ENCODE peak calls at places on chromosomes 2 and 18, in eight cellular contexts. G, W, N, J, X, L, K and R are unnamed samples.

GRCh38 chr2:234491897-234492296 is 5.0 kb downstream of the ARL4C start:
- DNase-seq in G (peak), W (no peak), N (no peak), J (no peak), X (no peak), L (no peak), K (no peak), R (no peak)

GRCh38 chr18:56043691-56044090 is 455.7 kb upstream of the TCF4 start:
- DNase-seq in G (peak), W (no peak), N (no peak), J (no peak), X (peak), L (no peak), K (no peak), R (peak)

GRCh38 chr2:191538334-191538910 is 139.5 kb upstream of the NABP1 start:
- DNase-seq in G (no peak), W (no peak), N (no peak), J (no peak), X (no peak), L (no peak), K (no peak), R (no peak)

GRCh38 chr2:2107140-2107539 is 223.9 kb downstream of the MYT1L start:
- DNase-seq in G (no peak), W (no peak), N (no peak), J (no peak), X (no peak), L (no peak), K (no peak), R (no peak)

GRCh38 chr2:62801814-62802524 is 96.5 kb downstream of the EHBP1 start:
- DNase-seq in G (no peak), W (no peak), N (no peak), J (no peak), X (no peak), L (no peak), K (no peak), R (no peak)

GRCh38 chr2:16900405-16901025 is 234.9 kb upstream of the CYRIA start:
- DNase-seq in G (peak), W (peak), N (no peak), J (no peak), X (no peak), L (no peak), K (peak), R (no peak)

GRCh38 chr2:36567711-36568408 is 30.1 kb downstream of the FEZ2 start:
- DNase-seq in G (no peak), W (no peak), N (no peak), J (no peak), X (no peak), L (no peak), K (no peak), R (no peak)

GRCh38 chr2:15779381-15780041 is 160.8 kb upstream of the MYCN start:
- DNase-seq in G (no peak), W (no peak), N (no peak), J (no peak), X (no peak), L (no peak), K (no peak), R (peak)

GRCh38 chr2:127864877-127865276 is 6.9 kb upstream of the POLR2D start:
- DNase-seq in G (no peak), W (no peak), N (no peak), J (no peak), X (no peak), L (no peak), K (peak), R (no peak)

GRCh38 chr2:217521820-217522219 is 481.0 kb downstream of the TNS1 start:
- DNase-seq in G (no peak), W (no peak), N (no peak), J (no peak), X (no peak), L (no peak), K (no peak), R (no peak)

GRCh38 chr2:146123714-146124113 is 1603.8 kb upstream of the ZEB2 start:
- DNase-seq in G (no peak), W (no peak), N (no peak), J (no peak), X (no peak), L (no peak), K (peak), R (no peak)

GRCh38 chr18:35856178-35856577 is 116.3 kb upstream of the RMP24 start:
- DNase-seq in G (no peak), W (no peak), N (no peak), J (no peak), X (no peak), L (no peak), K (no peak), R (no peak)

GRCh38 chr18:44682871-44683221 is 2.2 kb downstream of the SETBP1 start:
- DNase-seq in G (peak), W (no peak), N (peak), J (no peak), X (no peak), L (no peak), K (peak), R (no peak)

GRCh38 chr18:45617284-45617683 is 2.0 kb downstream of the SLC14A2 start:
- DNase-seq in G (peak), W (no peak), N (peak), J (no peak), X (no peak), L (peak), K (peak), R (peak)

GRCh38 chr2:102033028-102033749 is 41.4 kb downstream of the IL1R2 start:
- DNase-seq in G (peak), W (peak), N (peak), J (peak), X (no peak), L (no peak), K (peak), R (peak)

GRCh38 chr2:109216332-109216731 is 87.3 kb downstream of the SH3RF3 start:
- DNase-seq in G (no peak), W (no peak), N (no peak), J (peak), X (no peak), L (no peak), K (no peak), R (no peak)

GRCh38 chr2:217070043-217070430 is 210.2 kb upstream of the TNP1 start:
- DNase-seq in G (no peak), W (no peak), N (no peak), J (no peak), X (no peak), L (no peak), K (no peak), R (no peak)

GRCh38 chr2:1504311-1504750 is 91.1 kb downstream of the TPO start:
- DNase-seq in G (no peak), W (no peak), N (no peak), J (no peak), X (peak), L (no peak), K (no peak), R (no peak)

GRCh38 chr2:134124047-134124753 is 129.7 kb upstream of the MGAT5 start:
- DNase-seq in G (no peak), W (no peak), N (no peak), J (no peak), X (no peak), L (no peak), K (peak), R (no peak)

GRCh38 chr2:216918088-216918680 is 58.3 kb upstream of the TNP1 start:
- DNase-seq in G (peak), W (no peak), N (no peak), J (no peak), X (no peak), L (no peak), K (no peak), R (no peak)

GRCh38 chr2:114128255-114128654 is 238.4 kb downstream of the ACTR3 start:
- DNase-seq in G (no peak), W (no peak), N (no peak), J (no peak), X (no peak), L (no peak), K (no peak), R (no peak)

GRCh38 chr18:44988821-44989587 is 308.3 kb downstream of the SETBP1 start:
- DNase-seq in G (peak), W (no peak), N (no peak), J (no peak), X (no peak), L (no peak), K (no peak), R (no peak)

GRCh38 chr2:200453853-200454524 is 55.9 kb downstream of the KCTD18 start:
- DNase-seq in G (no peak), W (no peak), N (no peak), J (no peak), X (no peak), L (no peak), K (no peak), R (no peak)

GRCh38 chr2:172431428-172431827 is 4.0 kb downstream of the ITGA6 start:
- DNase-seq in G (no peak), W (no peak), N (no peak), J (no peak), X (no peak), L (no peak), K (no peak), R (no peak)

GRCh38 chr18:36519358-36519757 is 221.8 kb downstream of the FHOD3 start:
- DNase-seq in G (no peak), W (no peak), N (no peak), J (no peak), X (no peak), L (no peak), K (no peak), R (no peak)

GRCh38 chr2:69381337-69381737 is 5.7 kb downstream of the GFPT1 start:
- DNase-seq in G (no peak), W (no peak), N (no peak), J (no peak), X (no peak), L (no peak), K (no peak), R (no peak)

GRCh38 chr2:148031152-148031551 is 10.3 kb downstream of the MBD5 start:
- DNase-seq in G (no peak), W (no peak), N (no peak), J (no peak), X (no peak), L (no peak), K (no peak), R (no peak)

GRCh38 chr18:50401888-50402287 is 27.0 kb downstream of the SKA1 start:
- DNase-seq in G (peak), W (no peak), N (no peak), J (no peak), X (no peak), L (no peak), K (peak), R (no peak)

GRCh38 chr2:96955694-96956610 is 30.4 kb downstream of the FAM178B start:
- DNase-seq in G (no peak), W (no peak), N (no peak), J (no peak), X (no peak), L (no peak), K (no peak), R (no peak)

GRCh38 chr2:232333361-232334135 is 45.0 kb upstream of the ALPP start:
- DNase-seq in G (peak), W (no peak), N (peak), J (no peak), X (peak), L (no peak), K (no peak), R (peak)
- TF ChIP-seq CTCF in G (peak), W (peak), N (no peak), J (no peak), X (no peak), L (no peak), K (peak), R (no peak)

GRCh38 chr2:177147834-177148233 is 64.8 kb upstream of the HNRNPA3 start:
- DNase-seq in G (no peak), W (no peak), N (no peak), J (no peak), X (no peak), L (no peak), K (no peak), R (no peak)
- H3K4me3 ChIP-seq in G (peak), W (no peak), N (peak), J (peak), X (peak), L (peak), K (no peak), R (no peak)

DNA sequence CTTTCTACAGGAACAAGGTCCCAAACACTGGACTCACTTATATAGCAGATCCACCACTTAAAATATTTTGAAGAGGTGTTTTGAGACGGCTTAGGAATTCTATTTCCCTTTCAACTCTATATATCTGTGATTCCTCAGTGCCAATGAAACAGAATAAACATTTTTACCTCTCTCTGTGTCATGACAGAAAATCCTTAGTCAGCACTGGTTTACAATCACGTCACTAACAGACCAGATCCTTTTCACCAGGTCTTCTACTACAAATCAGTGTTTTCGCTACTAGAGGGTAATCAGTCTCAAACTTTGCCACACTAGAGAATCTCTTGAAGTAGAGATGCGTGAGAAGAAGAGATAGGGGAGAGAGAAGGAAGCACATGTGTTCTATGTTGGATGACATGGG is 325.6 kb downstream of the SS18 start:
- DNase-seq in G (no peak), W (no peak), N (no peak), J (no peak), X (no peak), L (no peak), K (no peak), R (no peak)
- H3K27ac ChIP-seq in G (no peak), W (no peak), N (no peak), J (no peak), X (no peak), L (no peak), K (no peak), R (no peak)

DNA sequence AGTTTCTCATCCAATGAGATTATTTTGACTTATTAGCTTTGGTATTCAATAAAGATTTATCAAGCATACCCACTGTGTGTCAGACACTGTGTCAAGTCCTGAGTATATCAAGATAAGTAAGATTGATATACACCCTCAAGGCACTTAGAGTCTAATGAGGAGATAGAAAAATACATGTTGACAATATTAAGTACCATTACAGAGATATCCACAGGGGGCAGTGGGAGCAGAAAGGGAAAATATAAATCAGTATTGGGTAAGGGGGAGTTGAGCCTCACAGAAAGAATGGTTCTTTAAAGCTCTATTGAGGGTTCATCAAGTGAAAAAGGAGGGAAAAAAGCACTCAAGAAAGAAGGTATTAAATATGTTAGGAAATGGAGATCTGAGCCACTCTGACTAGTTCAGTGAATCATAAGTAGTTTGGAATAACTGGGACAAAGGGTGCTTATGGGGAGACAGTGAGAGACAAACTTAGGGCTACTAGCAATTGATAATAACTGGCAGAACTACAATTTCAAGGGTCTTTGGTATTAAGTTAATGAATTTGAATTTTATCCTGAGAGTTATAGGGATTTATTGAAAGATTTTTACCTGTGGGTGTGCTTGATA is 45.5 kb upstream of the SLC8A1 start:
- DNase-seq in G (no peak), W (no peak), N (no peak), J (no peak), X (no peak), L (no peak), K (no peak), R (no peak)
- TF ChIP-seq CTCF in G (peak), W (no peak), N (no peak), J (no peak), X (no peak), L (no peak), K (no peak), R (no peak)

DNA sequence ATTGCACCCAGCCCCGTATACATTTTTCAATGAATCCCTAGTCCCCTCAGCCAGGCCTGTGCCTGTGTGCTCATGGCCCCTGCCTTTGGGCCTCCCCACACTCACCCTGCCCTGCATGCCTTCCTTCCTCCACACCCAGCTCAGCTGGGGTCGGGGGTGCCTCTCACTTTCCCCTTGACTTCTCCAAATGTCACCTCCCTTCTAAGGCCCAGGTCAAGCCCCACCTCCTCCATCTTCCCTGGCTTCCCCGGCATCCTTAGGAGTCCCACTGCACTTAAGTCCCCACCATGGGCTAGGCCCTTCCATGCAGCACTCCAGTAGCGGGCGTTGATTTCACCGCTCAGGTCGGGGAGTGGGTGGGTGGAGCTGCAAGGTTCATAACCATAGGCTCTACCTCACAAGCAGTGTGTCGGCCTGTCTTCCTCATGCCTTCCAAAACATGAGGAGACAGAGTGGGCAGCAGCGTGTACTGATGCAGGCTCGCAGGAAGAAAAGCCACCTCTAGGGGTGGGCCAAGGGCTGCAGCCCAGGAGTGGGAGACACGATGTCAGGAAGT is 47.7 kb downstream of the DNMT3A start:
- DNase-seq in G (no peak), W (no peak), N (no peak), J (peak), X (no peak), L (no peak), K (no peak), R (no peak)
- H3K4me3 ChIP-seq in G (no peak), W (no peak), N (no peak), J (peak), X (no peak), L (no peak), K (no peak), R (no peak)

GRCh38 chr18:58611471-58612131 is 17.3 kb downstream of the ALPK2 start:
- DNase-seq in G (peak), W (no peak), N (no peak), J (no peak), X (no peak), L (no peak), K (no peak), R (no peak)

GRCh38 chr18:58605027-58606020 is 23.6 kb downstream of the ALPK2 start:
- DNase-seq in G (peak), W (no peak), N (no peak), J (no peak), X (no peak), L (no peak), K (no peak), R (no peak)

GRCh38 chr18:58609536-58609993 is 19.3 kb downstream of the ALPK2 start:
- DNase-seq in G (no peak), W (no peak), N (no peak), J (peak), X (no peak), L (no peak), K (no peak), R (no peak)

GRCh38 chr18:58606236-58606635 is 22.7 kb downstream of the ALPK2 start:
- DNase-seq in G (peak), W (no peak), N (no peak), J (no peak), X (no peak), L (no peak), K (no peak), R (no peak)

GRCh38 chr18:58608216-58608615 is 20.7 kb downstream of the ALPK2 start:
- DNase-seq in G (no peak), W (no peak), N (no peak), J (no peak), X (no peak), L (no peak), K (no peak), R (no peak)
- H3K27ac ChIP-seq in G (no peak), W (no peak), N (no peak), J (no peak), X (no peak), L (no peak), K (no peak), R (no peak)

DNA sequence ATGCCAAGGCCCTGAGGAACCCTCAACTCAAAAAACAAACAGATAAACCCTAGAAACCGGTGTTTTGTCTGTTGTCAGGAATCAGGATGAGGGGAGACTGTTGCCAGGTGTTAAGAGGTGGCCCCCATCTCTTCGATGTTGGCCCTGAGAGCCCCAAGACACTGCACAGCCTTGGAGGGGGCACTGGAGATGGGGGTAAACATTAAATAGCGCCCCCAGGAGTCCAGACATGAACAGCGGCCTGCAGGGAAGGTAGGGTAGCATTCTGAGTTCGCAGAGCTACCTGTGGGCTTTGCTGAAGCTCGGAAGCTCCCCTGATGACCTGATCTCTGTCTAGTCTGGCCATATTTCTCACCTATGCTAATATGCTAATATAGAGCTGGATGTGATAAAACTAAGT is 97.6 kb upstream of the SMAD2 start:
- DNase-seq in G (no peak), W (no peak), N (peak), J (no peak), X (no peak), L (no peak), K (no peak), R (no peak)
- TF ChIP-seq CTCF in G (no peak), W (no peak), N (no peak), J (no peak), X (no peak), L (no peak), K (peak), R (no peak)

GRCh38 chr2:97992836-97993825 is 2.6 kb downstream of the TMEM131 start:
- DNase-seq in G (peak), W (no peak), N (no peak), J (no peak), X (no peak), L (no peak), K (no peak), R (no peak)
- H3K4me3 ChIP-seq in G (peak), W (no peak), N (no peak), J (no peak), X (peak), L (peak), K (peak), R (peak)